ENCODE peak calls at places on chromosomes 6 and 20, in seven cellular contexts. E is choroid plexus epithelial cell; R is aorta; W is effector memory CD4-positive, alpha-beta T cell; B is heart right ventricle; M is heart left ventricle; F is lower leg skin. K is an unnamed sample.

GRCh38 chr6:74731921-74732320 is 473.9 kb downstream of the COL12A1 start:
- DNase-seq in M (no peak), W (no peak), E (peak), F (no peak), B (no peak), R (no peak), K (no peak)

GRCh38 chr20:44422083-44422482 is 53.6 kb upstream of the TTPAL start:
- DNase-seq in E (peak), F (no peak), R (peak), B (no peak), W (no peak), M (peak), K (peak)

GRCh38 chr6:57021086-57021720 is 25.3 kb upstream of the KIAA1586 start:
- DNase-seq in W (no peak), B (no peak), E (peak), R (no peak), F (no peak), M (no peak), K (peak)

GRCh38 chr20:57473246-57474042 is 51.5 kb downstream of the CTCFL start:
- DNase-seq in M (peak), E (peak), B (no peak), W (no peak), R (no peak), F (no peak), K (peak)

GRCh38 chr20:32249030-32249738 is 28.3 kb upstream of the KIF3B start:
- DNase-seq in E (no peak), R (peak), M (no peak), W (peak), F (no peak), B (no peak), K (peak)

GRCh38 chr20:18031050-18031449 is 26.7 kb downstream of the OVOL2 start:
- DNase-seq in E (no peak), R (no peak), M (no peak), B (no peak), F (no peak), W (no peak), K (no peak)

GRCh38 chr20:37643400-37643799 is 50.4 kb upstream of the CTNNBL1 start:
- DNase-seq in E (no peak), F (no peak), W (no peak), M (no peak), B (no peak), R (no peak), K (no peak)

GRCh38 chr20:13649548-13649947 is 10.8 kb upstream of the TASP1 start:
- DNase-seq in W (no peak), E (no peak), B (peak), M (peak), R (no peak), F (peak), K (no peak)

GRCh38 chr20:50838707-50839385 is 44.0 kb downstream of the BCAS4 start:
- DNase-seq in F (no peak), E (no peak), R (no peak), W (no peak), B (no peak), M (no peak), K (no peak)

GRCh38 chr6:158825038-158825950 is 6.1 kb upstream of the EZR start:
- DNase-seq in F (no peak), B (no peak), W (no peak), M (no peak), R (no peak), E (no peak), K (no peak)

GRCh38 chr6:111709615-111710398 is 104.1 kb upstream of the TRAF3IP2 start:
- DNase-seq in M (peak), F (peak), W (peak), E (peak), B (peak), R (peak), K (peak)

GRCh38 chr6:31399589-31400466 is 3.6 kb upstream of the MICA start:
- DNase-seq in M (peak), W (peak), R (peak), E (peak), F (peak), B (peak), K (peak)

GRCh38 chr6:28569748-28570147 is 44.1 kb downstream of the GPX5 start:
- DNase-seq in W (no peak), R (no peak), F (no peak), B (no peak), M (no peak), E (no peak), K (no peak)

GRCh38 chr6:13480631-13481501 is 6.5 kb downstream of the GFOD1 start:
- DNase-seq in B (no peak), E (no peak), W (no peak), R (no peak), M (no peak), F (no peak), K (no peak)

GRCh38 chr6:19413323-19413722 is 423.8 kb upstream of the ID4 start:
- DNase-seq in B (no peak), R (no peak), F (no peak), M (no peak), E (peak), W (no peak), K (no peak)

GRCh38 chr20:17630806-17631195 is 51.2 kb downstream of the RRBP1 start:
- DNase-seq in F (no peak), E (no peak), M (peak), R (no peak), B (no peak), W (no peak), K (no peak)

GRCh38 chr6:14943116-14943515 is 302.8 kb upstream of the JARID2 start:
- DNase-seq in M (no peak), B (no peak), W (no peak), R (no peak), E (no peak), F (no peak), K (no peak)

GRCh38 chr6:113595921-113596376 is 261.2 kb upstream of the MARCKS start:
- DNase-seq in M (no peak), B (peak), E (peak), R (no peak), F (no peak), W (no peak), K (no peak)

GRCh38 chr6:157873735-157874344 is 50.8 kb downstream of the SNX9 start:
- DNase-seq in B (peak), E (peak), M (peak), W (peak), R (peak), F (peak), K (peak)

GRCh38 chr20:17650301-17650761 is 31.7 kb downstream of the RRBP1 start:
- DNase-seq in M (no peak), R (peak), F (no peak), B (no peak), E (no peak), W (no peak), K (peak)

GRCh38 chr6:20919677-20920385 is 385.6 kb downstream of the CDKAL1 start:
- DNase-seq in W (no peak), M (no peak), F (no peak), B (no peak), E (peak), R (no peak), K (no peak)

GRCh38 chr6:11750682-11751081 is 27.9 kb downstream of the ADTRP start:
- DNase-seq in W (no peak), B (no peak), M (no peak), E (peak), F (no peak), R (no peak), K (no peak)

GRCh38 chr6:90463359-90463758 is 123.5 kb downstream of the MAP3K7 start:
- DNase-seq in R (no peak), B (no peak), M (no peak), E (no peak), W (peak), F (no peak), K (no peak)

GRCh38 chr20:3406481-3407425 is 716 bp downstream of the DNAAF9 start:
- DNase-seq in B (peak), F (peak), M (no peak), R (no peak), W (peak), E (peak), K (peak)

GRCh38 chr6:67231092-67231491 is 1404.0 kb upstream of the ADGRB3 start:
- DNase-seq in M (no peak), F (no peak), E (no peak), R (no peak), W (no peak), B (no peak), K (peak)

GRCh38 chr6:73471686-73472290 is 10.3 kb downstream of the MTO1 start:
- DNase-seq in W (no peak), E (no peak), M (no peak), F (no peak), B (no peak), R (no peak), K (no peak)

GRCh38 chr6:72554761-72555221 is 67.1 kb upstream of the KCNQ5 start:
- DNase-seq in B (no peak), W (no peak), E (peak), F (no peak), R (no peak), M (no peak), K (no peak)

GRCh38 chr6:109349419-109349987 is 32.8 kb downstream of the CD164 start:
- DNase-seq in F (no peak), R (no peak), E (peak), B (peak), M (no peak), W (no peak), K (no peak)

GRCh38 chr6:39301606-39302005 is 12.6 kb downstream of the KCNK17 start:
- DNase-seq in R (no peak), W (no peak), B (no peak), M (no peak), E (peak), F (no peak), K (peak)

DNA sequence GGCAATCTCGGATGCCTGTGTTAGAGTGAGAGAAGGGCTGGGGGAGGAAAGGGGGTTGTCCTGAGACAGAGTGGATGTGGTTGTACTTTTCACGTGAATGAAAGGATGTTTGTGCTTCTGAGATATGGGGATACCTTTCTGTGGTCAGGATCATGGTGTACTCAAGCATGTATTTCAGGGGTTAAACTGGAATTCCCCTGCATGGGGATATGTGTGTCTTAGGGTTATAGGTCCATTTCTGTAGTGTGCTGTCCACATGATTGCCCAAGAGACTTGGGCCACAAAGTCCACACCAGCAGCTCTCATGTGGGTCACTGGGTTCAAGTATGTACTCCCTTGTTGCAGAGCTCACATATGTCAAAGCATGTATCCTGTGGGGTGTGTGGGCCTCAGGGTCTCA is 10.5 kb downstream of the SYNGAP1 start:
- DNase-seq in M (no peak), E (no peak), R (peak), B (no peak), W (no peak), F (no peak), K (no peak)
- H3K4me3 ChIP-seq in M (no peak), E (no peak), R (no peak), B (no peak), W (no peak), F (no peak), K (no peak)

DNA sequence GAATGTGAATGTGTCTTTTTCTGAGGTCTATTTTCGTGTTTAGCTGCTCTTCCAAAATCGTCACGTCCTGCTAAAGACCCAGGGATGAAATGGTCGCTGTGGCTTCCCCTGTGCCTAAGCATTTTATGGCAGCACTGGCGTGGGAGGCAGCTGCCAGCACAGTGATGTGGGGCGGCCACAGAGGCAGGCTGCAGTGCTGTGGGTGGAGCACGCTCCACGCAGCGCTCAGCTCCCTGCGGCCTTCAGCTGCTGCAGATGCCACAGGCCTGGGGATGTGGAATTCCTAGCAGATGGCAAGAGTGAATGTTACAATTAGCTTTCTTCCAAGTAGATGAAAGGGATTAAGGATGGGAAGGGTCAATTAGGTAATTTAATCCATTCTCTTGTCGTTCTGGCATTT is 242.6 kb downstream of the SMOC2 start:
- DNase-seq in M (no peak), F (no peak), B (no peak), E (no peak), W (no peak), R (no peak), K (no peak)
- H3K4me3 ChIP-seq in M (no peak), F (no peak), B (no peak), E (no peak), W (no peak), R (no peak), K (no peak)

DNA sequence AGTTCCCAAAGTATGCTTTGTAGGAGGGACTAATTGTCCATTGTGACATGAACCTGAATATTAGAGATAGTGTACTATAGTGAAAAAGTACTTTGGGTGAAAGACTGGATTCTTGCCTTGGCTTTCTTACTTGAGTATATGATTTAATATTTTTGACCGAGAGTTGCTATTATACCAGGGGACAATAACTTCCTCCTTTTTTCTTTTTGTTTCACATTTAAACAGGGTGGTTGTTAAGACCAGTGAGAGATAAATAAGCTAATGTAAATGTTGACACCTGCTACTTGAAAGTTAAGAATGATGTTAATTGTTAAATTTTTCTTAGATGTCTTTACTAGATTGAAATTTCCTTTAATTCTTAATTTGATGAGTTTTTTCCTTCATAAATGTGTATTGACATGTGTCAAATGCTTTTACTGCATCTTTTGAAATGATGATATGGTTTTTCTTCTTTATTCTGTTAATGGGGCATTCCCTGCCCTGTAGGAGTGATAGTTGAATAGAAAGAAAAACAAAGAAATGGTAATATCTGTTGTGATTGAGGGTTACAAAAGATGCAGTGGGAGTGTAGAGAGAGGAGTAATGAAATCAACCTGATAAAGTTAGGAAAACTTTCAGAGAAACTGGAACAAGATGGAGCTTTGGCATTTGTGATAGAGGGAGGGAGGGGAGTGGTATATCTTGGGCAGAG is 48.4 kb downstream of the ZFAND3 start:
- DNase-seq in E (no peak), M (no peak), F (no peak), B (no peak), W (no peak), R (no peak), K (no peak)
- H3K4me3 ChIP-seq in E (no peak), M (no peak), F (no peak), B (no peak), W (no peak), R (no peak), K (no peak)

GRCh38 chr20:49395183-49395582 is 87.3 kb downstream of the KCNB1 start:
- DNase-seq in B (no peak), E (no peak), W (no peak), M (no peak), R (peak), F (peak), K (no peak)
- H3K4me3 ChIP-seq in B (no peak), E (no peak), W (no peak), M (no peak), R (no peak), F (no peak), K (no peak)

GRCh38 chr6:16217156-16217721 is 21.1 kb upstream of the GMPR start:
- DNase-seq in B (no peak), W (no peak), R (no peak), F (no peak), E (no peak), M (no peak), K (no peak)

GRCh38 chr6:16212276-16212675 is 26.1 kb upstream of the GMPR start:
- DNase-seq in M (no peak), R (no peak), B (no peak), E (no peak), W (no peak), F (no peak), K (no peak)

DNA sequence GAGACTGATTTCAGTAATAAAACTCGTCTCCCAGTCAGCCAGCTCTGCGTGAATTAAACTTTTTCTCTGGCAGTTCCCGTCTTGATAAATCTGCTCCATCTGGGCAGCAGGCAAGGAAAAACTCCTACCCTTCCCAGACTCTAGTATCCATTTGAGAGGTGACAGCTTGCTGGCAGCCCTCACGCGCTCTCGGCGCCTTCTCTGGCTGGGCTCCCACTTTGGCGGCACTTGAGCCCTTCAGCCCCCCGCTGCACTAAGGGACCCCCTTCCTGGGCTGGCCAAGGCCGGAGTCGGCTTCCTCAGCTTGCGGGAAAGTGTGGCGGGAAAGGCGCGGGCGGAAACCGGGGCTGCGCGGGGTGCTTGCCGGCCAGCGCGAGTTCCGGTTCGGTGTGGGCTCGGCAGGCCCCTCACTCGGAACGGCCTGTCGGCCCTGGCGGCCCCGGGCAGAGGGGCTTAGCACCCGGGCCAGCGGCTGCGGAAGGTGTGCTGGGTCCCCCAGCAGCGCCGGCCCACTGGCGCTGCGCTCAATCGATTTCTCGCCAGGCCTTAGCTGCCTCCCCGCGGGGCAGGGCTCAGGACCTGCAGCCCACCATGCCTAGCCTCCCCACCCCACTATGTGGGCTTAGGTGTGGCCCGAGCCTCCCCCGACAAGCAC is 21.8 kb upstream of the GMPR start:
- DNase-seq in R (no peak), E (no peak), B (no peak), F (no peak), M (peak), W (no peak), K (no peak)
- H3K4me3 ChIP-seq in R (no peak), E (peak), B (no peak), F (no peak), M (no peak), W (no peak), K (no peak)

GRCh38 chr20:56360133-56360898 is 1.5 kb downstream of the FAM210B start:
- DNase-seq in M (no peak), B (no peak), F (no peak), W (no peak), R (no peak), E (no peak), K (no peak)

GRCh38 chr20:56359212-56360132 is 698 bp downstream of the FAM210B start:
- DNase-seq in F (peak), M (peak), W (no peak), B (peak), E (peak), R (peak), K (peak)

GRCh38 chr20:56360899-56361199 is 2.1 kb downstream of the FAM210B start:
- DNase-seq in R (no peak), M (no peak), W (no peak), E (no peak), B (no peak), F (no peak), K (no peak)

GRCh38 chr20:56358070-56358469 is 704 bp upstream of the FAM210B start:
- DNase-seq in E (no peak), M (no peak), W (no peak), F (no peak), B (no peak), R (no peak), K (no peak)

GRCh38 chr20:56358600-56359211 is at the start of gene FAM210B:
- DNase-seq in E (peak), B (peak), R (peak), F (peak), W (peak), M (peak), K (peak)
- H3K4me3 ChIP-seq in E (peak), B (peak), R (peak), F (peak), W (peak), M (peak), K (peak)

DNA sequence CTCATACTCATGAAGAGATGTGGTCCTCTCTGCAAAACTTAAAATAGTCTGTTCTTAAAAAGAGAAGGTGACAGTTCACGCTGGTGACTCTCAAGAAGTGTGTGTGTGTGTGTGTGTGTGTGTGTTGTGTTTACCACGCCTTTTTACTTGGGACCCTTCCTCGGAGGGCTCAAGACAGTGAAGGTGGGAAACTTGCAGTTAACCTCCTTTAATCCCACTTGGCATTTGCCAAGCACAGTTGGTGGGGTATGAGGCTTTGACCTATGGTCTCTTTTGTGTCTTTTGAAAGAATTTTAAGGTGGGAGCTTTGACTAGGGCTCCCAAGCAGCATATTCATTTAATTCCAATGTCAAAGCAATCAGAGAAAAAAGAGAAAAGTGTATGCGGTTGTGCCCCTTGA is 395.8 kb downstream of the TFAP2B start:
- DNase-seq in F (no peak), R (no peak), E (no peak), M (no peak), B (no peak), W (no peak), K (no peak)
- H3K4me3 ChIP-seq in F (no peak), R (no peak), E (no peak), M (no peak), B (no peak), W (no peak), K (no peak)

GRCh38 chr6:88502391-88502790 is 336.2 kb upstream of the CNR1 start:
- DNase-seq in E (no peak), M (no peak), R (no peak), F (no peak), B (no peak), W (no peak), K (no peak)
- H3K4me3 ChIP-seq in E (no peak), M (no peak), R (no peak), F (no peak), B (no peak), W (no peak), K (no peak)

GRCh38 chr6:44071670-44072451 is 55.4 kb downstream of the MRPL14 start:
- DNase-seq in R (no peak), B (no peak), W (no peak), F (no peak), E (peak), M (no peak), K (no peak)

GRCh38 chr6:44072452-44072958 is 54.7 kb downstream of the MRPL14 start:
- DNase-seq in M (no peak), R (no peak), E (no peak), W (no peak), F (no peak), B (no peak), K (no peak)

GRCh38 chr6:44073612-44074382 is 53.5 kb downstream of the MRPL14 start:
- DNase-seq in B (no peak), W (no peak), M (no peak), F (no peak), R (no peak), E (no peak), K (peak)

GRCh38 chr6:44074383-44075136 is 52.7 kb downstream of the MRPL14 start:
- DNase-seq in B (peak), E (peak), M (peak), R (peak), F (peak), W (peak), K (peak)

GRCh38 chr6:44072959-44073611 is 54.2 kb downstream of the MRPL14 start:
- DNase-seq in F (no peak), M (peak), R (peak), E (peak), W (peak), B (peak), K (peak)
- H3K4me3 ChIP-seq in F (no peak), M (peak), R (peak), E (peak), W (peak), B (peak), K (peak)

K was measured in NB4.